ENCODE peak calls at places on chromosomes 16 and 17, in nine cellular contexts. One of them, this sample, is unnamed.

GRCh38 chr16:67977005-67977404 is 3.3 kb downstream of the DPEP3 start:
- DNase-seq in transverse colon: no peak
- DNase-seq in IMR-90: no peak
- DNase-seq in uterus: no peak
- DNase-seq in A549: no peak
- DNase-seq in tibial nerve: no peak
- DNase-seq in body of pancreas: no peak
- DNase-seq in breast epithelium: no peak
- DNase-seq in esophagus squamous epithelium: no peak
- DNase-seq in this sample: no peak

GRCh38 chr16:2465653-2466415 is 5.3 kb upstream of the NTN3 start:
- DNase-seq in body of pancreas: no peak
- DNase-seq in uterus: no peak
- DNase-seq in tibial nerve: no peak
- DNase-seq in breast epithelium: no peak
- DNase-seq in esophagus squamous epithelium: no peak
- DNase-seq in A549: peak; percentile 55
- DNase-seq in IMR-90: no peak
- DNase-seq in transverse colon: no peak
- DNase-seq in this sample: no peak

GRCh38 chr17:15981208-15981607 is 18.3 kb downstream of the ZSWIM7 start:
- DNase-seq in body of pancreas: no peak
- DNase-seq in transverse colon: no peak
- DNase-seq in uterus: no peak
- DNase-seq in breast epithelium: no peak
- DNase-seq in esophagus squamous epithelium: no peak
- DNase-seq in tibial nerve: no peak
- DNase-seq in A549: no peak
- DNase-seq in IMR-90: no peak
- DNase-seq in this sample: no peak

GRCh38 chr17:55549140-55549539 is 37.9 kb upstream of the SMIM36 start:
- DNase-seq in IMR-90: no peak
- DNase-seq in body of pancreas: no peak
- DNase-seq in A549: peak; percentile 39
- DNase-seq in esophagus squamous epithelium: no peak
- DNase-seq in uterus: no peak
- DNase-seq in tibial nerve: no peak
- DNase-seq in transverse colon: no peak
- DNase-seq in breast epithelium: no peak
- DNase-seq in this sample: no peak

GRCh38 chr16:80899804-80900592 is 95.6 kb upstream of the CDYL2 start:
- DNase-seq in tibial nerve: peak; percentile 59
- DNase-seq in breast epithelium: peak; percentile 83
- DNase-seq in esophagus squamous epithelium: no peak
- DNase-seq in uterus: peak; percentile 61
- DNase-seq in A549: peak; percentile 36
- DNase-seq in body of pancreas: peak; percentile 93
- DNase-seq in IMR-90: peak; percentile 76
- DNase-seq in transverse colon: peak; percentile 39
- DNase-seq in this sample: peak; percentile 92

GRCh38 chr17:17582372-17582771 is 9.1 kb downstream of the PEMT start:
- DNase-seq in uterus: no peak
- DNase-seq in breast epithelium: no peak
- DNase-seq in A549: no peak
- DNase-seq in IMR-90: no peak
- DNase-seq in body of pancreas: no peak
- DNase-seq in transverse colon: no peak
- DNase-seq in tibial nerve: no peak
- DNase-seq in esophagus squamous epithelium: no peak
- DNase-seq in this sample: no peak

GRCh38 chr17:65482201-65482600 is 79.2 kb downstream of the AXIN2 start:
- DNase-seq in transverse colon: no peak
- DNase-seq in breast epithelium: no peak
- DNase-seq in body of pancreas: no peak
- DNase-seq in uterus: no peak
- DNase-seq in IMR-90: no peak
- DNase-seq in A549: no peak
- DNase-seq in tibial nerve: no peak
- DNase-seq in esophagus squamous epithelium: no peak
- DNase-seq in this sample: no peak

GRCh38 chr16:89562027-89562599 is 1.6 kb downstream of the RPL13 start:
- DNase-seq in IMR-90: no peak
- DNase-seq in breast epithelium: no peak
- DNase-seq in A549: peak; percentile 47
- DNase-seq in body of pancreas: no peak
- DNase-seq in tibial nerve: no peak
- DNase-seq in transverse colon: peak; percentile 58
- DNase-seq in uterus: no peak
- DNase-seq in esophagus squamous epithelium: no peak
- DNase-seq in this sample: peak; percentile 28

GRCh38 chr17:65389956-65390355 is 171.5 kb downstream of the AXIN2 start:
- DNase-seq in transverse colon: no peak
- DNase-seq in breast epithelium: no peak
- DNase-seq in body of pancreas: no peak
- DNase-seq in A549: no peak
- DNase-seq in tibial nerve: no peak
- DNase-seq in uterus: no peak
- DNase-seq in IMR-90: peak; percentile 68
- DNase-seq in esophagus squamous epithelium: no peak
- DNase-seq in this sample: no peak

GRCh38 chr17:80738987-80739730 is 194.5 kb downstream of the RPTOR start:
- DNase-seq in IMR-90: no peak
- DNase-seq in tibial nerve: no peak
- DNase-seq in transverse colon: no peak
- DNase-seq in uterus: no peak
- DNase-seq in A549: no peak
- DNase-seq in esophagus squamous epithelium: no peak
- DNase-seq in breast epithelium: no peak
- DNase-seq in body of pancreas: no peak
- DNase-seq in this sample: no peak

GRCh38 chr16:87648236-87648635 is 45.9 kb downstream of the JPH3 start:
- DNase-seq in IMR-90: no peak
- DNase-seq in esophagus squamous epithelium: no peak
- DNase-seq in uterus: no peak
- DNase-seq in tibial nerve: no peak
- DNase-seq in transverse colon: no peak
- DNase-seq in body of pancreas: no peak
- DNase-seq in breast epithelium: no peak
- DNase-seq in A549: no peak
- DNase-seq in this sample: no peak

DNA sequence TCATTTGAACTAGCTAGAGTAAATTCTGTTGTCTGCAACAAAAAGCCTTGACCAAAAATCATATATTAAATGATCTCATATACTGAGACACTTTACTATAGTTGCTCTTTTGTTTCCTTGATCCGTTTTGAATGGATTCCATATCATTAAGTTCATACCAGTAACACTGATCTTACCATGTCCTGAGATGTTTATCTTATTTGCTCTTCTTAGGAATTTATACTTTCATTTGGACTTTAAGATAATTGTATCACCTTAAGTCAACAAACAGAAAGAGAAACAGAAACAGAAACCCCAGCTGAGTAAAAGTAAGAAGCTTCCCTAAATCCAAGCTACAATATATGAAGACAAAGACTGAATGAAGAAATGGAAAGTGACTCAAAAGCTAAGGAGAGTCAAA is 106.6 kb upstream of the COX10 start:
- DNase-seq in uterus: no peak
- DNase-seq in tibial nerve: no peak
- DNase-seq in A549: no peak
- DNase-seq in breast epithelium: no peak
- DNase-seq in IMR-90: no peak
- DNase-seq in body of pancreas: no peak
- DNase-seq in esophagus squamous epithelium: no peak
- DNase-seq in transverse colon: no peak
- DNase-seq in this sample: no peak
- H3K4me1 ChIP-seq in uterus: no peaks in the 10 kb centered on the region
- H3K4me1 ChIP-seq in tibial nerve: no peaks in the 10 kb centered on the region
- H3K4me1 ChIP-seq in A549: no peaks in the 10 kb centered on the region
- H3K4me1 ChIP-seq in breast epithelium: no peaks in the 10 kb centered on the region
- H3K4me1 ChIP-seq in IMR-90: no peaks in the 10 kb centered on the region
- H3K4me1 ChIP-seq in body of pancreas: no peaks in the 10 kb centered on the region
- H3K4me1 ChIP-seq in esophagus squamous epithelium: no peaks in the 10 kb centered on the region
- H3K4me1 ChIP-seq in transverse colon: no peaks in the 10 kb centered on the region
- H3K4me1 ChIP-seq in this sample: no peaks in the 10 kb centered on the region

DNA sequence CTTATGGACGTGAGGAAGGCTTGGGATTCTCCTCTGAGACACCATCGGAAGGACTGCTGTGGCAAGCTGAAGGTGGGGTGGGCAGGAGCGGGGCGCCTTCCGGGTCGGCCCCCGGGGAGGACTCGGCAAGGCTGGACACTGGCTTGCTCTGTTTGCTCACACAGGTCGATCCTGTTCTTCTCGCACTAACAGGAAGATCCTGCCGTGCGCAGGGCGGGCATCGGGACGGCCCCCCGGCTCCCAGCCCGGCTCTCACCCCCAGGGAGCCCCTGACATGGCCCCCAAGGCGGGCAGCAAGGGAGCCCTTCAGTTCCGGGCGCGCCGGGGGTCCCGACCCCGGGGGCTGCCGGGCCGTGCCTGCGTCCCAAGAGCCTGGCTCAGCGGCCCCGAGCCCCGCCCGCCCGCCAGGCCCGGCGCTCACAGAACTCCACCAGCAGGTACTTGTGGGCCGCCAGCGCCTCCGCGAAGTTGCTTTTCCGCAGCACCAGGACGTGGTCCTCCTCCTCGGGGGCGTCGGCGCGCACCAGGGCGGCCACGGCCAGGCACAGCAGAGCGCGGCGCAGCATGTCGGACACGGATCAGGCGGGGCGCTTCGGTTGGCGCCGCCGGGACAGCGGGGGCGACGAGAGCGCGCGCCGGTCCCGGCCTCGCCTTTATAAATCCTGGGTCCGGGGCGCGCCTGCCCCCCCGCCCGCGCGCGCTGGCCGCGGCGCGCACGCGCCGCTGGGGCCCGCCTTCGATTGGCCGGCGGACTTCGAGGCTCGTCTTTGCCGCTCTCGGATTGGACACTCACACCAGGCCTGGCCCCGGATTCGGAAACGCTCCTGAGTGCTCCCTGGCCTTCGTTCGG is at the start of gene P4HB:
- DNase-seq in transverse colon: peak; percentile 33
- DNase-seq in uterus: peak; percentile 99
- DNase-seq in IMR-90: no peak
- DNase-seq in tibial nerve: no peak
- DNase-seq in esophagus squamous epithelium: no peak
- DNase-seq in body of pancreas: no peak
- DNase-seq in breast epithelium: no peak
- DNase-seq in A549: no peak
- DNase-seq in this sample: no peak
- TF ChIP-seq POLR2A in transverse colon: peak; percentile 76
- TF ChIP-seq POLR2A in uterus: peak; percentile 79
- TF ChIP-seq POLR2A in IMR-90: peak; percentile 99
- TF ChIP-seq POLR2A in tibial nerve: peak; percentile 55
- TF ChIP-seq POLR2A in esophagus squamous epithelium: peak; percentile 90
- TF ChIP-seq POLR2A in body of pancreas: peak; percentile 50
- TF ChIP-seq POLR2A in breast epithelium: no peak
- TF ChIP-seq POLR2A in A549: peak; percentile 99
- TF ChIP-seq POLR2A in this sample: peak; percentile 60

GRCh38 chr16:85152414-85153030 is 40.2 kb upstream of the CIBAR2 start:
- DNase-seq in A549: no peak
- DNase-seq in uterus: no peak
- DNase-seq in IMR-90: no peak
- DNase-seq in esophagus squamous epithelium: no peak
- DNase-seq in transverse colon: no peak
- DNase-seq in body of pancreas: no peak
- DNase-seq in breast epithelium: no peak
- DNase-seq in tibial nerve: no peak
- DNase-seq in this sample: no peak
- H3K27ac ChIP-seq in A549: no peak overlapping the region
- H3K27ac ChIP-seq in uterus: peak overlapping the region; percentile 74
- H3K27ac ChIP-seq in IMR-90: no peak overlapping the region
- H3K27ac ChIP-seq in esophagus squamous epithelium: peak overlapping the region; percentile 72
- H3K27ac ChIP-seq in transverse colon: peak overlapping the region; percentile 47
- H3K27ac ChIP-seq in body of pancreas: peak overlapping the region; percentile 12
- H3K27ac ChIP-seq in breast epithelium: peak overlapping the region; percentile 73
- H3K27ac ChIP-seq in tibial nerve: no peak overlapping the region
- H3K27ac ChIP-seq in this sample: peak overlapping the region; percentile 34

DNA sequence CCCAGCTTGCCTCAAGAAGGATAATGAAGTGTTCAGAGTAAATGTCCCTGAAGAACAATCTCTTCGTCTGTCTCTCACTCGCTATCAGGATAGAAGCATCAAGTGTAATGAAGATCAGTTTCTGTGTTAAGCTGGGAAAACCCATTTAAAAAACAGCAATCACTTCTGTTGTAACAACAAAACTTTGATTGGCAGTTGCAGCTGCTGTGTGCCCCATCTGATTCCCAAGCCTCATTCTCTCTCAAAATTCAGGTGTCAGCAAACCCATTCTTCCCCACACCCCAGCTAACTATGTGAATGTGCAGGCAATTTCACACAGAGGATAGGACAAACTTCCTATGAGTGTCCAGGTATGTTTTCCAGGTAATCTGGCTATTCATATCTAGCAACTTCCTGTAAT is 2.4 kb upstream of the HNF1B start:
- DNase-seq in tibial nerve: no peak
- DNase-seq in A549: no peak
- DNase-seq in breast epithelium: no peak
- DNase-seq in body of pancreas: no peak
- DNase-seq in esophagus squamous epithelium: no peak
- DNase-seq in IMR-90: no peak
- DNase-seq in uterus: no peak
- DNase-seq in transverse colon: no peak
- DNase-seq in this sample: no peak
- H3K4me1 ChIP-seq in tibial nerve: peaks cover 12% of the 10 kb centered on the region
- H3K4me1 ChIP-seq in A549: peaks cover 22% of the 10 kb centered on the region
- H3K4me1 ChIP-seq in breast epithelium: peaks cover 10% of the 10 kb centered on the region
- H3K4me1 ChIP-seq in body of pancreas: peaks cover 52% of the 10 kb centered on the region
- H3K4me1 ChIP-seq in esophagus squamous epithelium: peaks cover 21% of the 10 kb centered on the region
- H3K4me1 ChIP-seq in IMR-90: peaks cover 3% of the 10 kb centered on the region
- H3K4me1 ChIP-seq in uterus: no peaks in the 10 kb centered on the region
- H3K4me1 ChIP-seq in transverse colon: peaks cover 34% of the 10 kb centered on the region
- H3K4me1 ChIP-seq in this sample: no peaks in the 10 kb centered on the region

GRCh38 chr17:76080207-76080933 is 1.4 kb downstream of the ZACN start:
- DNase-seq in A549: no peak
- DNase-seq in esophagus squamous epithelium: no peak
- DNase-seq in IMR-90: no peak
- DNase-seq in tibial nerve: no peak
- DNase-seq in breast epithelium: no peak
- DNase-seq in body of pancreas: no peak
- DNase-seq in transverse colon: no peak
- DNase-seq in uterus: no peak
- DNase-seq in this sample: no peak
- TF ChIP-seq POLR2A in A549: peak; percentile 21
- TF ChIP-seq POLR2A in esophagus squamous epithelium: no peak
- TF ChIP-seq POLR2A in IMR-90: no peak
- TF ChIP-seq POLR2A in tibial nerve: no peak
- TF ChIP-seq POLR2A in breast epithelium: no peak
- TF ChIP-seq POLR2A in body of pancreas: no peak
- TF ChIP-seq POLR2A in transverse colon: no peak
- TF ChIP-seq POLR2A in uterus: no peak
- TF ChIP-seq POLR2A in this sample: no peak

DNA sequence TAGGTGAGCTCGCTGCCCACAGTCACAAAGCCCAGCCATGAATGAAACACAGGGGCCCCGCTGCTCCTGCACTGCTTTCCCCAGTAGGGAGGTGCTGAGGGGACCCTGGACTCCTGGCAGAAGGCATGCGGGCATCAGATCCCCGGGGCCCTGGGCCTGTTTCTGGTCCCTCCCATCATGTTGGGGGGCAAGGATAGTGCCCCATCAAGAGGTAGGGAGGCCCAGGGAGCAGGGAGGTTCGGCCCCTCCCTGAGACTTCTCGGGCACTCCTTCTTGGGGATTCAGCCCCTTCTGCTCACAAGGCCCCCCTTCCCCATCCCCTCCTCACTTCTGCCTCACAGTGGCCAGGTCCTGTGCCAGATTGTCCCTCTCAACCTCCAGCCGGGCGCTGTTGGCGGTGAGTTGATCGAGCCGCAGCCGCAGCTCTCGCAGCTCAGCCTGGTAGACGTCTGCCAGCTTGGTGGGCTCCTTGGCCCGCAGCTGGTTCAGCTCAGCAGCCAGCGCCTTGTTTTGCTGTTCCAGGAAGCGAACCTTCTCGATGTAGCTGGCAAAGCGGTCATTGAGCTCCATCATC is 515 bp downstream of the GFAP start:
- DNase-seq in body of pancreas: no peak
- DNase-seq in breast epithelium: no peak
- DNase-seq in uterus: no peak
- DNase-seq in transverse colon: no peak
- DNase-seq in A549: no peak
- DNase-seq in IMR-90: no peak
- DNase-seq in tibial nerve: no peak
- DNase-seq in esophagus squamous epithelium: no peak
- DNase-seq in this sample: no peak
- H3K27ac ChIP-seq in body of pancreas: no peak overlapping the region
- H3K27ac ChIP-seq in breast epithelium: peak overlapping the region; percentile 87
- H3K27ac ChIP-seq in uterus: no peak overlapping the region
- H3K27ac ChIP-seq in transverse colon: no peak overlapping the region
- H3K27ac ChIP-seq in A549: no peak overlapping the region
- H3K27ac ChIP-seq in IMR-90: no peak overlapping the region
- H3K27ac ChIP-seq in tibial nerve: no peak overlapping the region
- H3K27ac ChIP-seq in esophagus squamous epithelium: no peak overlapping the region
- H3K27ac ChIP-seq in this sample: no peak overlapping the region